ENCODE peak calls at places on chromosome 1, in seven cellular contexts. T, E, W, D, Q, R and B are unnamed samples.

GRCh38 chr1:27591622-27592021 is 12.3 kb downstream of the AHDC1 start:
- DNase-seq in R (no peak), W (no peak), Q (no peak), T (no peak), D (no peak), E (no peak), B (no peak)

GRCh38 chr1:30715216-30715615 is 8.2 kb downstream of the MATN1 start:
- DNase-seq in D (no peak), E (no peak), Q (peak; percentile 75), W (no peak), T (no peak), R (no peak), B (no peak)

GRCh38 chr1:110210604-110211502 is 739 bp downstream of the KCNC4 start:
- DNase-seq in E (peak; percentile 80), R (no peak), D (no peak), W (no peak), Q (peak; percentile 74), T (peak; percentile 70), B (peak; percentile 43)

GRCh38 chr1:32333251-32333963 is 2.6 kb downstream of the MARCKSL1 start:
- DNase-seq in E (no peak), R (no peak), W (no peak), Q (no peak), T (no peak), D (no peak), B (no peak)

GRCh38 chr1:180854456-180854855 is 58.2 kb upstream of the KIAA1614 start:
- DNase-seq in Q (no peak), E (no peak), W (no peak), D (no peak), R (no peak), T (peak; percentile 69), B (no peak)

GRCh38 chr1:109299087-109299983 is 7.5 kb downstream of the MYBPHL start:
- DNase-seq in Q (no peak), E (peak; percentile 35), W (no peak), D (no peak), T (no peak), R (peak; percentile 98), B (no peak)

GRCh38 chr1:156098782-156099181 is 15.7 kb upstream of the LMNA start:
- DNase-seq in R (no peak), T (no peak), E (no peak), W (no peak), Q (no peak), D (no peak), B (no peak)

GRCh38 chr1:83641206-83641658 is 357.7 kb downstream of the TTLL7 start:
- DNase-seq in W (no peak), T (no peak), D (no peak), E (peak; percentile 3), R (no peak), Q (no peak), B (no peak)

GRCh38 chr1:22872971-22873664 is 99.5 kb downstream of the LACTBL1 start:
- DNase-seq in T (no peak), E (no peak), D (no peak), Q (no peak), W (no peak), R (no peak), B (no peak)

GRCh38 chr1:105736349-105736748 is 1320.1 kb upstream of the PRMT6 start:
- DNase-seq in E (no peak), D (no peak), Q (no peak), T (no peak), W (no peak), R (no peak), B (no peak)

GRCh38 chr1:24727490-24728214 is 17.6 kb upstream of the CLIC4 start:
- DNase-seq in W (no peak), R (no peak), D (peak; percentile 71), Q (no peak), T (no peak), E (no peak), B (no peak)

GRCh38 chr1:152747831-152748230 is 10.0 kb upstream of the KPRP start:
- DNase-seq in T (no peak), E (no peak), W (no peak), D (no peak), Q (no peak), R (no peak), B (no peak)

GRCh38 chr1:13771745-13772144 is 71.8 kb downstream of the PRDM2 start:
- DNase-seq in W (no peak), R (no peak), T (no peak), E (no peak), D (no peak), Q (no peak), B (no peak)

GRCh38 chr1:243903023-243903422 is 53.0 kb upstream of the AKT3 start:
- DNase-seq in E (no peak), R (no peak), D (no peak), T (no peak), W (no peak), Q (peak; percentile 29), B (no peak)

GRCh38 chr1:21898326-21899155 is 38.6 kb downstream of the HSPG2 start:
- DNase-seq in R (peak; percentile 26), W (no peak), Q (no peak), E (no peak), D (no peak), T (no peak), B (no peak)

GRCh38 chr1:175319912-175320230 is 127.3 kb upstream of the KIAA0040 start:
- DNase-seq in D (no peak), E (no peak), R (no peak), T (no peak), Q (no peak), W (no peak), B (no peak)

DNA sequence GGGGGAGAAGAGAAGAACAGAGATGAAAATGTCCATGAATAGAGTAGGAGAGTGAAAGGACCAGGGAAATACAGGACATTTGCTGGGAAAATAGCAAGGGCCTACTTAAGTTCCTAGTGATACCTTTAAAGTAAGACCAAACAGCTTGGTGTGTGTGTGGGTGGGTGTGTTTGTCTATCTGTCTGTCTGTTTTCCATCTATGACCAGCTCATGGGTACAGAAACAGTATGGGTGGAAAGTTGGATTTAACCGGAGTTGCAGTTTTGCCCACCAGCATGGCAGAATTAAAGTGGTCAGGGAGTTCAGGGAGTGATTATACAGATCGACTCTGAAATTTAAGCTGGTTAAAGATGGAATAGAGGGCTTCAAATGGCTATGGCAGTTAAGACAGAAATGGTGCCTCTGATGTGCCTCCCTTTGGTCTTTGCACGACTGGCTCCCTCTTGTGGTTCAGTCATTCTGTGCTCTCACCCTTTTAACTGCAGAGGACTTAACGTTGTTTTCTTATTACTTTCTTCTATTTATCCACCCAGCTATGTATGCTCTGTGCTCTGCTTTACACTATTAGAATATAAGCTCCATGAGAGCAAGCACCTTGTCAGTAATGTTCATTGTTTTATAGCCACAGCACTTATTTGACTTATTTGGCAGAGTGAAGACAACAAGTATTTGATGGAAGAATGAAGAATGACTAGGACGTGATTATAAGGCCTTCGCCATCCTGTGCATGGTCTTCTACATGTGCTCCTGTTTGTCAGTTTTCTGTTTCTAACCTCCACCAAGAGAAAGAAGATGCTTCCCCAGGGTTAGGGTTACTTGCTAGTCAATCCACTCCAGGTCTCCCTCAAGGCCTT is 72.7 kb upstream of the AK4 start:
- DNase-seq in T (peak; percentile 67), R (peak; percentile 57), W (peak; percentile 59), Q (peak; percentile 59), E (peak; percentile 62), D (no peak), B (peak; percentile 77)
- TF ChIP-seq JUND in T (peak; percentile 53), R (no peak), W (no peak), Q (no peak), E (no peak), D (no peak), B (no peak)

GRCh38 chr1:1758692-1759455 is 19.4 kb downstream of the NADK start:
- DNase-seq in Q (no peak), E (no peak), W (peak; percentile 64), D (no peak), R (no peak), T (peak; percentile 93), B (peak; percentile 65)

GRCh38 chr1:1761504-1762376 is 16.5 kb downstream of the NADK start:
- DNase-seq in W (no peak), Q (no peak), E (no peak), D (no peak), R (no peak), T (no peak), B (no peak)

GRCh38 chr1:1759456-1760344 is 18.6 kb downstream of the NADK start:
- DNase-seq in E (no peak), Q (no peak), D (no peak), W (no peak), R (no peak), T (no peak), B (no peak)

GRCh38 chr1:1760345-1760650 is 18.0 kb downstream of the NADK start:
- DNase-seq in T (no peak), R (no peak), Q (no peak), E (no peak), D (no peak), W (no peak), B (no peak)

GRCh38 chr1:1760715-1761114 is 17.6 kb downstream of the NADK start:
- DNase-seq in R (no peak), Q (no peak), E (no peak), W (no peak), T (no peak), D (no peak), B (no peak)
- TF ChIP-seq JUND in R (no peak), Q (no peak), E (no peak), W (no peak), T (no peak), D (no peak), B (no peak)

DNA sequence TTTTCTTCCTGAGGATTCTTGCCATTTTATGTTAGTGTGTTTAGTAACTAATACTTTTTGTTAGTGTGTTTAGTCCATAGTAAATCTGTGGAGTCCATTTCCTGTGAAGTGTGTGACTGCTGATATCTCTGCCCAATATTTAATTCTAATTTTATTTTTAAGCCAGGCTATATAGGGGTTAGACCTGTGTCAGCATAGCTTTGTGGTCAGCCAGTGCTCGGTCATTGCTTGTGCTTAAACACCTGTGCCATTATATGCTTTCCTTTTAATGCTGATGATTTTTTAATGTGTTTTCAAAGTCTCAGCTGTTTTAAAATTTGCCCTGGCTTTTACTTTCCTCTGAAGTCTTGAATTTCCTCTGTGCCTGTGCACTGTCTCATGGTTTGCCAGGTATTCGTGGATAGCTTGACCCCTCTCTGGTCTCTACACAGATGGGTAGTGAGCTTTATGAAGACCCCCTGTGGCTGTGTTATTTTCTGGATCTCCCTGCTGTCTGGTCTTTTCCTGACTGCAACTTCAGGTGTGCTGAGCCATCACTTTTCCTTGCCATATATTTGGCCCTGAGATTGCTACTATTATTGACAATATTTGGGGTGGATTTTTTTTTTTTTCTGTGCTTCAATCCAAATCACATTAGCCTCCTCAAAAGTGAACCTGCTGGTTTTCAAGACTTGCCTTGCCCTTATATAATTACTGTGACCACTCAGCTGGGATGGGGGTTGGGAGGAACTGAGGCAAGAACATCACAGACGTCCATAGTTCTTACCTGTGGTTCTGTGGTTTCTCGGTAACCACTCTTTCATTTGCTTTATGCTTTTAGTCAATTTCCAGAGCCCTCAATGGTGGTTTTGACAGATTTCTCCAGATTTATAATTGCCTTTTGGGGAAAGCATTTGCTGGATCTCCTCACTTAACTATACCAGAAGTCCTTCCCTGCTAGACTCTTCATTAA is 59.6 kb downstream of the RPS6KC1 start:
- DNase-seq in D (peak; percentile 41), W (no peak), Q (no peak), T (no peak), E (no peak), R (no peak), B (no peak)
- TF ChIP-seq JUND in D (no peak), W (no peak), Q (no peak), T (no peak), E (no peak), R (no peak), B (no peak)

DNA sequence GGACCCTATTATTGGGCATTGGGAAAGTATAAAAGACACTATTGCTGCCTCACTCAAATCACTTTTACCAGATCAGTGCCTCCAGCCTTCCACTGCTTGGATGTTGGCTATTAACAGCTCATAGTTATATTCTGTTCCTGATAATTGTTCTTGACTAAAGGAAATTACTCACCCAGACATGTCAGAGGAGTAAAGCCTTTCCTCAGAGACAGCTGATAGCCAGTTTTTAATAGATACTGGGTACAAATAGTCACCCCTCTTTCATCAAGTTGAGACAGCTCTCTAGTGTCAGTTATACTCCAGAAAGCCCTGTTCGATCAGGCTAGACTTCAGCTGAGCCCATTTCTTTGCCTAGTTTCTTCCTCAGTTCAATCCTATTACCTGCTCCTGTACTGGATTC is 876.1 kb upstream of the B3GALT2 start:
- DNase-seq in D (no peak), E (no peak), R (no peak), Q (no peak), T (no peak), W (no peak), B (no peak)
- TF ChIP-seq JUND in D (no peak), E (no peak), R (no peak), Q (no peak), T (no peak), W (no peak), B (no peak)